ENCODE peak calls at places on chromosomes 12 and 14, in ten cellular contexts. Z is cardiac fibroblast; T is nephron progenitor cell; Y is ecto neural progenitor cell; R is esophagus squamous epithelium; B is neural crest cell; G is T-helper 22 cell; S is HTR-8/SVneo; A is 8988T; V is stimulated activated CD8-positive, alpha-beta memory T cell treated with anti-CD3 and anti-CD28 coated beads, Interleukin-7, amount 100 ng/mL, for 48 hours. Q is an unnamed sample.

GRCh38 chr14:32560213-32560857 is 231.2 kb downstream of the AKAP6 start:
- DNase-seq in Z (peak; percentile 90), T (peak; percentile 59), Y (peak; percentile 50), R (no peak), B (peak; percentile 56), G (no peak), S (peak; percentile 54), A (peak; percentile 10), V (no peak), Q (peak; percentile 85)

GRCh38 chr12:51293693-51294092 is 23.5 kb upstream of the SMAGP start:
- DNase-seq in Z (no peak), T (no peak), Y (no peak), R (no peak), B (no peak), G (no peak), S (no peak), A (no peak), V (no peak), Q (no peak)

GRCh38 chr12:123948401-123949117 is 24.1 kb downstream of the CCDC92 start:
- DNase-seq in Z (no peak), T (no peak), Y (peak; percentile 49), R (no peak), B (peak; percentile 16), G (no peak), S (no peak), A (no peak), V (no peak), Q (no peak)

GRCh38 chr14:77883479-77884238 is 83.8 kb downstream of the ADCK1 start:
- DNase-seq in Z (no peak), T (no peak), Y (no peak), R (no peak), B (no peak), G (no peak), S (no peak), A (no peak), V (no peak), Q (no peak)

GRCh38 chr12:89571481-89572190 is 45.8 kb upstream of the POC1B start:
- DNase-seq in Z (peak; percentile 61), T (no peak), Y (no peak), R (no peak), B (no peak), G (no peak), S (peak; percentile 25), A (no peak), V (no peak), Q (peak; percentile 78)

GRCh38 chr12:131445184-131445974 is 265.5 kb upstream of the SFSWAP start:
- DNase-seq in Z (no peak), T (no peak), Y (peak; percentile 57), R (no peak), B (no peak), G (no peak), S (no peak), A (no peak), V (no peak), Q (no peak)

GRCh38 chr12:107179883-107180282 is 86.5 kb upstream of the CRY1 start:
- DNase-seq in Z (no peak), T (no peak), Y (no peak), R (no peak), B (no peak), G (no peak), S (no peak), A (no peak), V (no peak), Q (no peak)

GRCh38 chr12:12592930-12593329 is 18.7 kb upstream of the CREBL2 start:
- DNase-seq in Z (peak; percentile 29), T (no peak), Y (no peak), R (no peak), B (no peak), G (no peak), S (peak; percentile 38), A (peak; percentile 18), V (no peak), Q (peak; percentile 73)

GRCh38 chr14:74756326-74756725 is 6.8 kb upstream of the YLPM1 start:
- DNase-seq in Z (no peak), T (no peak), Y (no peak), R (no peak), B (no peak), G (no peak), S (no peak), A (no peak), V (no peak), Q (no peak)

GRCh38 chr14:41343857-41344256 is 262.8 kb upstream of the LRFN5 start:
- DNase-seq in Z (no peak), T (no peak), Y (no peak), R (no peak), B (no peak), G (no peak), S (no peak), A (no peak), V (no peak), Q (no peak)

GRCh38 chr12:851913-852312 is 97.6 kb downstream of the RAD52 start:
- DNase-seq in Z (peak; percentile 77), T (no peak), Y (no peak), R (no peak), B (no peak), G (no peak), S (peak; percentile 23), A (no peak), V (no peak), Q (peak; percentile 79)

GRCh38 chr12:62749586-62749985 is 185.4 kb downstream of the PPM1H start:
- DNase-seq in Z (no peak), T (no peak), Y (no peak), R (no peak), B (no peak), G (no peak), S (no peak), A (no peak), V (no peak), Q (peak; percentile 62)

GRCh38 chr12:50203691-50204090 is 36.5 kb upstream of the CERS5 start:
- DNase-seq in Z (no peak), T (no peak), Y (no peak), R (no peak), B (no peak), G (no peak), S (no peak), A (no peak), V (no peak), Q (no peak)

GRCh38 chr12:130966443-130967030 is 12.8 kb downstream of the ADGRD1 start:
- DNase-seq in Z (no peak), T (no peak), Y (peak; percentile 32), R (no peak), B (no peak), G (no peak), S (no peak), A (no peak), V (no peak), Q (no peak)

GRCh38 chr14:90109858-90110257 is 48.1 kb downstream of the KCNK13 start:
- DNase-seq in Z (no peak), T (no peak), Y (no peak), R (no peak), B (no peak), G (no peak), S (no peak), A (peak; percentile 21), V (no peak), Q (no peak)

GRCh38 chr14:101834387-101835165 is 73.1 kb downstream of the PPP2R5C start:
- DNase-seq in Z (peak; percentile 68), T (no peak), Y (no peak), R (no peak), B (no peak), G (no peak), S (no peak), A (no peak), V (no peak), Q (peak; percentile 45)

GRCh38 chr12:94571556-94571955 is 78.8 kb downstream of the TMCC3 start:
- DNase-seq in Z (peak; percentile 91), T (no peak), Y (no peak), R (no peak), B (no peak), G (no peak), S (peak; percentile 51), A (no peak), V (no peak), Q (peak; percentile 12)

GRCh38 chr12:105226219-105226618 is 9.8 kb downstream of the APPL2 start:
- DNase-seq in Z (peak; percentile 93), T (no peak), Y (no peak), R (no peak), B (no peak), G (no peak), S (peak; percentile 38), A (no peak), V (no peak), Q (peak; percentile 98)

GRCh38 chr14:87503711-87504110 is 489.3 kb downstream of the GALC start:
- DNase-seq in Z (no peak), T (no peak), Y (no peak), R (no peak), B (no peak), G (no peak), S (no peak), A (no peak), V (no peak), Q (no peak)

GRCh38 chr12:114302117-114302516 is 103.8 kb downstream of the TBX5 start:
- DNase-seq in Z (no peak), T (peak; percentile 20), Y (no peak), R (no peak), B (no peak), G (no peak), S (no peak), A (no peak), V (no peak), Q (no peak)

GRCh38 chr14:61478971-61479473 is 157.6 kb downstream of the PRKCH start:
- DNase-seq in Z (no peak), T (no peak), Y (no peak), R (no peak), B (no peak), G (no peak), S (no peak), A (no peak), V (no peak), Q (no peak)

GRCh38 chr12:124747426-124748161 is 116.1 kb downstream of the SCARB1 start:
- DNase-seq in Z (peak; percentile 67), T (no peak), Y (no peak), R (no peak), B (no peak), G (no peak), S (peak; percentile 71), A (no peak), V (no peak), Q (peak; percentile 85)

GRCh38 chr12:30764251-30764650 is 9.5 kb upstream of the CAPRIN2 start:
- DNase-seq in Z (no peak), T (no peak), Y (no peak), R (no peak), B (no peak), G (no peak), S (no peak), A (no peak), V (no peak), Q (no peak)

GRCh38 chr14:62691613-62692489 is 353.4 kb downstream of the KCNH5 start:
- DNase-seq in Z (peak; percentile 92), T (no peak), Y (no peak), R (no peak), B (no peak), G (no peak), S (peak; percentile 97), A (peak; percentile 21), V (no peak), Q (peak; percentile 59)

GRCh38 chr12:26047401-26048226 is 77.2 kb downstream of the BHLHE41 start:
- DNase-seq in Z (no peak), T (no peak), Y (peak; percentile 53), R (no peak), B (no peak), G (no peak), S (no peak), A (no peak), V (no peak), Q (no peak)

GRCh38 chr12:124595444-124595843 is 28.0 kb upstream of the NCOR2 start:
- DNase-seq in Z (no peak), T (no peak), Y (no peak), R (no peak), B (no peak), G (no peak), S (no peak), A (no peak), V (no peak), Q (no peak)

GRCh38 chr12:124665516-124665915 is 98.1 kb upstream of the NCOR2 start:
- DNase-seq in Z (peak; percentile 58), T (no peak), Y (no peak), R (no peak), B (no peak), G (no peak), S (no peak), A (no peak), V (no peak), Q (peak; percentile 84)

GRCh38 chr14:49679271-49679670 is 8.7 kb downstream of the POLE2 start:
- DNase-seq in Z (no peak), T (no peak), Y (no peak), R (no peak), B (no peak), G (no peak), S (no peak), A (no peak), V (no peak), Q (peak; percentile 38)

Q was measured in EH.